ENCODE peak calls at places on chromosomes 7 and 10, in eight cellular contexts. U is AG04450; X is effector CD8-positive, alpha-beta T cell; L is activated CD8-positive, alpha-beta memory T cell treated with anti-CD3 and anti-CD28 coated beads for 1 hour; Q is stimulated activated CD4-positive, alpha-beta T cell treated with anti-CD3 and anti-CD28 coated beads, Interleukin-2, amount 100 ng/mL, for 48 hours; D is BJ; A is OCI-M1; S is activated T-helper 1 cell treated with anti-CD3 and anti-CD28 coated beads, Interleukin-2, amount 50 U/mL, for 16 hours. R is an unnamed sample.
A peak's percentile ranks its signal among the peaks of the same experiment; 100 is the strongest.

GRCh38 chr10:70433581-70434280 is 7.8 kb downstream of the NODAL start:
- DNase-seq in Q (no peak), D (no peak), X (no peak), A (no peak), L (no peak), S (no peak), U (no peak), R (no peak)

GRCh38 chr7:28041508-28042314 is 138.9 kb downstream of the JAZF1 start:
- DNase-seq in U (peak; percentile 53), X (no peak), A (no peak), S (no peak), L (no peak), D (peak; percentile 99), Q (no peak), R (no peak)

GRCh38 chr10:49106451-49106850 is 8.9 kb downstream of the VSTM4 start:
- DNase-seq in X (no peak), L (no peak), A (no peak), S (no peak), Q (no peak), U (no peak), D (no peak), R (no peak)

GRCh38 chr7:79091661-79092060 is 361.8 kb downstream of the MAGI2 start:
- DNase-seq in A (no peak), D (peak; percentile 37), X (no peak), Q (no peak), U (no peak), L (no peak), S (no peak), R (no peak)

GRCh38 chr10:3494131-3494878 is 290.7 kb downstream of the KLF6 start:
- DNase-seq in L (no peak), Q (no peak), X (no peak), S (no peak), A (no peak), U (no peak), D (no peak), R (no peak)

GRCh38 chr7:115198143-115198542 is 276.2 kb downstream of the MDFIC start:
- DNase-seq in D (no peak), A (no peak), U (peak; percentile 18), Q (no peak), L (no peak), X (no peak), S (no peak), R (no peak)

GRCh38 chr7:30148426-30148825 is 13.6 kb downstream of the MTURN start:
- DNase-seq in S (no peak), L (no peak), X (no peak), U (no peak), A (no peak), Q (no peak), D (no peak), R (no peak)

GRCh38 chr7:39429421-39429820 is 136.8 kb upstream of the YAE1 start:
- DNase-seq in L (no peak), X (no peak), U (no peak), A (no peak), S (no peak), D (no peak), Q (no peak), R (no peak)

GRCh38 chr7:44634187-44634838 is 27.9 kb downstream of the OGDH start:
- DNase-seq in L (no peak), A (no peak), U (no peak), Q (no peak), S (no peak), D (no peak), X (no peak), R (no peak)

GRCh38 chr7:151089893-151090730 is 3.8 kb downstream of the AGAP3 start:
- DNase-seq in U (no peak), L (no peak), X (no peak), S (no peak), D (no peak), A (no peak), Q (no peak), R (no peak)

GRCh38 chr10:71075066-71075758 is 137.2 kb upstream of the UNC5B start:
- DNase-seq in X (no peak), D (no peak), U (no peak), L (no peak), S (no peak), Q (no peak), A (no peak), R (no peak)